ENCODE peak calls at places on chromosomes 16 and 17, in four cellular contexts. Q is sigmoid colon, K is stomach, W is prostate gland. G is an unnamed sample.

GRCh38 chr16:79949417-79949816 is 348.9 kb upstream of the MAF start:
- DNase-seq in Q (no peak), K (no peak), W (no peak), G (no peak)

GRCh38 chr17:8762012-8762411 is 3.7 kb upstream of the SPDYE4 start:
- DNase-seq in Q (no peak), K (no peak), W (no peak), G (no peak)

GRCh38 chr16:57754354-57755060 is 18.9 kb downstream of the KATNB1 start:
- DNase-seq in Q (no peak), K (no peak), W (no peak), G (no peak)

GRCh38 chr17:9982159-9982558 is 77.1 kb upstream of the RCVRN start:
- DNase-seq in Q (peak), K (no peak), W (no peak), G (no peak)

GRCh38 chr17:28975031-28975430 is 23.7 kb upstream of the PHF12 start:
- DNase-seq in Q (no peak), K (no peak), W (no peak), G (no peak)

GRCh38 chr17:58822148-58823050 is 66.7 kb downstream of the PPM1E start:
- DNase-seq in Q (no peak), K (no peak), W (no peak), G (no peak)

GRCh38 chr17:81487487-81488275 is 24.9 kb downstream of the ACTG1 start:
- DNase-seq in Q (peak), K (peak), W (peak), G (peak)

GRCh38 chr17:77376795-77377751 is 236.3 kb downstream of the SEC14L1 start:
- DNase-seq in Q (peak), K (peak), W (peak), G (peak)

GRCh38 chr17:49928826-49929475 is 40.0 kb upstream of the DLX4 start:
- DNase-seq in Q (no peak), K (no peak), W (no peak), G (no peak)

GRCh38 chr16:64440421-64440831 is 681.4 kb downstream of the CDH11 start:
- DNase-seq in Q (no peak), K (no peak), W (no peak), G (no peak)
- TF ChIP-seq POLR2AphosphoS5 in Q (no peak), K (no peak), W (no peak), G (peak)

DNA sequence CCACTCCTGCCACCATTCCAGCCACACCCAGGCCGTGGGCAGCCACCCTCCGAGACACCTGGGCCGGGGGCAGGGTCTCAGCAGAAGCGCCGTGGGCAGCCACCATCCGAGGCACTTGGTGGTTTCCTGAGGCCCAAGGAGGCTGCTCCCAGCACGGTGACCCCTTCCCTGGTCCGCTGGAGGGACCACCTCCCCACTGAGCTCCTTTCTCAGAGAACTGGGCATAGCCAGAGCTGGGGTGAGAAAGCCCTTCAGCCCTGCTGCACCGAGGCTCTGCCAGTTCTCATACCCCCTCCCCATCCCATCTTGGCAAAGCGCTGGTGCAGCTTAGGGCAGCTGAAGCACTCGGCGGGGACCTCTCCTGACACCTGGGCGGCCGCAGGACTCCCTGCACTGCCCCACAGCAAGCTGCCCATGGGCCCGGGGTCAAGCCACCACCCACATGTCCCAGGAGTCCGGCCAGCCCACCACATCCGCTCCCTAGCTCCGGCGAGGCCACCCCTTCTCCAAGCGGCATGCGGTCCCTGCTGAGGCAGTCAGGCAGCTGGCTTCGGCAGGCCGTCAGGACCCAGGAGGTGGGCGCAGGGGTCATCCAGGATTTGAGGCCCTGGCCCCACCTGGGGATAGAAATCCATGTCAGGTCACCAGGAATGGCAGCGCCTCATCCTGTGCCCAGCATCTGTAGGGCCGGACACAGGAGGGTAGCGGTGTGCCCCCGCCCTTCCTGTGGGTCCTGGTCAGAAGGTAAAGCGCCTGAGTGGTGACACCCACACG is 1.3 kb upstream of the CYBA start:
- DNase-seq in Q (no peak), K (no peak), W (no peak), G (peak)
- H3K27ac ChIP-seq in Q (peak), K (peak), W (no peak), G (peak)

DNA sequence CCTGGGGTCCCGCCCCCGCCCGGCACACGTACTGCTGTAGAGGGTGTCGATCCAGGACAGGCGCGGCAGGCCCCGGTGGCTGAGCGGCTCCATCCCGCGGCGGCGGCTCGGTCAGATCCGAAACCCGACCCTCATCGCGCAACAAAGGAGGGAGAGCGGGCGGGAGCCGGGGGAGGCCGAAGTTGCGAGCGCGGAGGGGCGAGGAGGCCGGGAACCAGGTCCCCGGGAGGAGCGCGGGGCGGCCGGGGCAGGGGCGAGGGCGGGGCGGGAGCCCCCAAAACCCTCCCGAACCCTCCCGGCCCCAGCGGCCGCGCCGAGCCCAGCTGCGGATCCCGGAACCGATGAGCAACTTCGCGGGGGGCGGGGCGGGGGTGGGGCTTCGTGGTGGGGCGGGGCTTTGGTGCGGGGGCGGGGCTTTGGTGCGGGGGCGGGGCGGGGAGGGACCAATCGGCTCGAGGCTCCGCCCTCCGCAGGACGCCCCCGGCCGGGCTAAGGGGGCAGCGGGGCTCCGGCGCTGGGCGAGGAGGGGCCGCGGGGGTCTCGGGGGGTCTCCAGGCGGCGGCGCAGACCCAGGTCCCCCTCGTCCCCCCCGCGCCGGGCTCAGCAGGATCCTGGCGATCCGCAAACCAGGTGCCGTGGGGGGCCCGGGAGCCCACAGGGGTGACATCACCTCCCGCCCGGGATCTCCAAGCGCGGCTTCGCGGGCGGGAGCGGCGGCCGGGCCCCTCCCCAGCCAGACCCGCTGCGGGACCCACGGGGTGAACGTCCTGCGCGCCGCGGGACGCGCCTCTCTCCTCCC is at the start of gene ABR:
- DNase-seq in Q (peak), K (peak), W (peak), G (peak)
- TF ChIP-seq POLR2AphosphoS5 in Q (peak), K (peak), W (no peak), G (peak)

GRCh38 chr17:47117386-47117785 is 71.7 kb downstream of the CDC27 start:
- DNase-seq in Q (no peak), K (no peak), W (no peak), G (no peak)
- H3K27ac ChIP-seq in Q (no peak), K (no peak), W (no peak), G (no peak)